ENCODE peak calls at places on chromosomes 7 and 10, in four cellular contexts. One of them, this sample, is unnamed.
A peak's percentile ranks its signal among the peaks of the same experiment; 100 is the strongest.

GRCh38 chr7:44242091-44242490 is 41.3 kb downstream of the YKT6 start:
- DNase-seq in stomach: no peak
- DNase-seq in fibroblast of pulmonary artery: no peak
- DNase-seq in OCI-LY7: no peak
- DNase-seq in this sample: no peak

GRCh38 chr10:74418285-74418872 is 267.4 kb downstream of the ADK start:
- DNase-seq in stomach: peak; percentile 36
- DNase-seq in fibroblast of pulmonary artery: no peak
- DNase-seq in OCI-LY7: no peak
- DNase-seq in this sample: no peak

GRCh38 chr10:86356306-86356705 is 10.3 kb downstream of the GRID1 start:
- DNase-seq in stomach: no peak
- DNase-seq in fibroblast of pulmonary artery: no peak
- DNase-seq in OCI-LY7: no peak
- DNase-seq in this sample: no peak

GRCh38 chr7:77244222-77244934 is 44.8 kb upstream of the FGL2 start:
- DNase-seq in stomach: no peak
- DNase-seq in fibroblast of pulmonary artery: peak; percentile 25
- DNase-seq in OCI-LY7: no peak
- DNase-seq in this sample: no peak

GRCh38 chr7:30433082-30433481 is 45.5 kb downstream of the NOD1 start:
- DNase-seq in stomach: peak; percentile 71
- DNase-seq in fibroblast of pulmonary artery: peak; percentile 79
- DNase-seq in OCI-LY7: no peak
- DNase-seq in this sample: no peak

GRCh38 chr7:96697822-96698221 is 11.8 kb downstream of the SEM1 start:
- DNase-seq in stomach: no peak
- DNase-seq in fibroblast of pulmonary artery: no peak
- DNase-seq in OCI-LY7: no peak
- DNase-seq in this sample: no peak

GRCh38 chr10:70069346-70069745 is 16.7 kb downstream of the MACROH2A2 start:
- DNase-seq in stomach: no peak
- DNase-seq in fibroblast of pulmonary artery: no peak
- DNase-seq in OCI-LY7: no peak
- DNase-seq in this sample: no peak

GRCh38 chr10:73998623-73999622 is 1.0 kb downstream of the VCL start:
- DNase-seq in stomach: peak; percentile 60
- DNase-seq in fibroblast of pulmonary artery: peak; percentile 72
- DNase-seq in OCI-LY7: peak; percentile 52
- DNase-seq in this sample: no peak

GRCh38 chr10:127679642-127680255 is 57.2 kb upstream of the FOXI2 start:
- DNase-seq in stomach: no peak
- DNase-seq in fibroblast of pulmonary artery: no peak
- DNase-seq in OCI-LY7: peak; percentile 3
- DNase-seq in this sample: no peak
- TF ChIP-seq CTCF in stomach: no peak
- TF ChIP-seq CTCF in fibroblast of pulmonary artery: no peak
- TF ChIP-seq CTCF in OCI-LY7: peak; percentile 71
- TF ChIP-seq CTCF in this sample: peak; percentile 6

DNA sequence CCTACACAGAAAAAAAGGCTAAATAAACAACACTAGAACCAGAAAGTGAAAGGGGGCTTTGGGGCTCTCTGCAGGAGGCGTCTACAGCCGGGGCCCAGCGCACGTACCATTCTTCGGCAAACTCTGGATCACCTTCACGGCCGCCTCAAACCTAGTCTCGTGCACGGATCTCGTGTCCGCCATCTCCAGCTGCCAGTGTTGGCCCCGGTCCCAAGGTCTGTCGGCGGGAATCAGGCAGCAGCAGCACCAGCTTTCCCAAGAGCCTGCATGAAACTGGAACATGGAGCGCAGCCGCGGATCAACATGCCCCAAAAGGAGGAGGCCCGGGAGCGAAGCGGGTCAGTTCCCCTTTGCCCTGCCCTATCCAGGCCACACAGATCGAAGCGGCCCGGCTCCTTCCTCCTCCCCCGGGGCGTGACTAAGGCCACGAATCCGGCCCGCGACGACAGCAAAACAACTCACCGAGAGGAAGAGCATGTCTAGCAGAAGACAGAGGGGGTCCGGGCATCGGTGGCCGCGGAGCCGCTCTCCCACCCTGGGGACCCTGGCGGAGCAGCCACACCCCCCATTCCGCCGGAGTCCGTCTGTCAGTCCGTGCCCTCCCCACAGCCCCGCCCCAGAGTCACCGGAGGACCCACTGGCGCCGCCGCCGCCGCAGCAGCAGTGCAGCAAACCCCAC is at the start of gene ACBD5:
- DNase-seq in stomach: peak; percentile 88
- DNase-seq in fibroblast of pulmonary artery: peak; percentile 85
- DNase-seq in OCI-LY7: peak; percentile 80
- DNase-seq in this sample: peak; percentile 82
- TF ChIP-seq CTCF in stomach: no peak
- TF ChIP-seq CTCF in fibroblast of pulmonary artery: no peak
- TF ChIP-seq CTCF in OCI-LY7: no peak
- TF ChIP-seq CTCF in this sample: no peak

DNA sequence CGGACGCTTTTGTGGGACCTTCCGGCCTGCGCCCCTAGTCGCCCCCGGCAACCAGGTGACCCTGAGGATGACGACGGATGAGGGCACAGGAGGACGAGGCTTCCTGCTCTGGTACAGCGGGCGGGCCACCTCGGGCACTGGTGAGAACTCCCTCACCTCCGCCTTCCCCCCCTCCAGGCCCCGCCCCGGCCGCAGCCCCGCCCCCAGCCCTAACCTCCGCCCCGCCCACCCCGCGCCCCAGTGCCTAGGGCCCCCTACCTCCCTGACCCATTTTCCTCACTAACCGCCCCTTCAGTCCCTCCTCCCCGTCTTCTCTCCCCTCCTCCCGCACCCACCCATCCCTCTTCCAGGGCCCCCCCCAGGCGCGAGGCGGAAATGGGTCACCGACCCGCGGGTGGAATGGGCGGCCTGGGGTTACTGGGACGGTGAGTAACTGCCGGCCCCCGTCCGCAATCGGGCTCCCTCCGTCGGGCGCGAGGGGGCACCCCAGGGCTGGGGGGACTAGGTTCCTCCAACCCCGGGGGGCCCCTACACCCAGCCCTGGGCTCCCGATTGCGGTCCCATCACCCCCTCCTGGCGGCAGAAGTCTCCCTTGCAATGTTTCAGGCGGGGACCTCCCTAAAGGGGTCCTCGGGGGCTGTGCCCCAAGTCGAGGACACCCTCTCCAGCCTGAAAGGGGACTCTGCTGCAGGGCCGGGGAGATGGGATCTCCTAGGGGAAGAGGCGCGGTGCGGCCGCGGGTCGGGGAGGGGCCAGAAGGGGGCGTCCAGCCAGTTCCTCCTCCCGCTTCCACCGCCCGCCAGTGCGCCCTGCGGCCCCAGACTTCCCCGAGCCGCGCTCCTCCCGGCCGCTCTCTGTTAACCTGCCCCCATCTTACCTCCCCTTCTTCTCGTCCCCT is 2.2 kb downstream of the PCOLCE start:
- DNase-seq in stomach: peak; percentile 79
- DNase-seq in fibroblast of pulmonary artery: peak; percentile 67
- DNase-seq in OCI-LY7: peak; percentile 85
- DNase-seq in this sample: peak; percentile 94
- TF ChIP-seq CTCF in stomach: peak; percentile 21
- TF ChIP-seq CTCF in fibroblast of pulmonary artery: peak; percentile 25
- TF ChIP-seq CTCF in OCI-LY7: peak; percentile 81
- TF ChIP-seq CTCF in this sample: peak; percentile 40

GRCh38 chr10:130715686-130716670 is 579.8 kb downstream of the GLRX3 start:
- DNase-seq in stomach: no peak
- DNase-seq in fibroblast of pulmonary artery: no peak
- DNase-seq in OCI-LY7: no peak
- DNase-seq in this sample: no peak
- TF ChIP-seq CTCF in stomach: no peak
- TF ChIP-seq CTCF in fibroblast of pulmonary artery: no peak
- TF ChIP-seq CTCF in OCI-LY7: no peak
- TF ChIP-seq CTCF in this sample: no peak

GRCh38 chr10:91604462-91604935 is 28.4 kb downstream of the PPP1R3C start:
- DNase-seq in stomach: no peak
- DNase-seq in fibroblast of pulmonary artery: peak; percentile 38
- DNase-seq in OCI-LY7: no peak
- DNase-seq in this sample: no peak
- TF ChIP-seq CTCF in stomach: no peak
- TF ChIP-seq CTCF in fibroblast of pulmonary artery: peak; percentile 24
- TF ChIP-seq CTCF in OCI-LY7: no peak
- TF ChIP-seq CTCF in this sample: no peak

GRCh38 chr7:101817031-101817929 is at the start of gene CUX1:
- DNase-seq in stomach: peak; percentile 54
- DNase-seq in fibroblast of pulmonary artery: no peak
- DNase-seq in OCI-LY7: peak; percentile 65
- DNase-seq in this sample: peak; percentile 51

GRCh38 chr7:101814996-101815825 is 2.2 kb upstream of the CUX1 start:
- DNase-seq in stomach: peak; percentile 51
- DNase-seq in fibroblast of pulmonary artery: no peak
- DNase-seq in OCI-LY7: peak; percentile 82
- DNase-seq in this sample: peak; percentile 81

GRCh38 chr7:101816499-101817030 is 861 bp upstream of the CUX1 start:
- DNase-seq in stomach: peak; percentile 65
- DNase-seq in fibroblast of pulmonary artery: peak; percentile 38
- DNase-seq in OCI-LY7: peak; percentile 60
- DNase-seq in this sample: peak; percentile 77

GRCh38 chr7:101814081-101814995 is 3.1 kb upstream of the CUX1 start:
- DNase-seq in stomach: peak; percentile 69
- DNase-seq in fibroblast of pulmonary artery: peak; percentile 54
- DNase-seq in OCI-LY7: peak; percentile 87
- DNase-seq in this sample: peak; percentile 88

GRCh38 chr7:101815826-101816488 is 1.5 kb upstream of the CUX1 start:
- DNase-seq in stomach: peak; percentile 79
- DNase-seq in fibroblast of pulmonary artery: peak; percentile 83
- DNase-seq in OCI-LY7: peak; percentile 90
- DNase-seq in this sample: peak; percentile 88
- TF ChIP-seq CTCF in stomach: no peak
- TF ChIP-seq CTCF in fibroblast of pulmonary artery: no peak
- TF ChIP-seq CTCF in OCI-LY7: no peak
- TF ChIP-seq CTCF in this sample: peak; percentile 8

This sample was measured in GM13976.